ENCODE peak calls at places on chromosomes 2 and 18, in ten cellular contexts. One of them, this sample, is unnamed.

GRCh38 chr18:32238635-32239268 is 48.9 kb downstream of the MEP1B start:
- DNase-seq in HFF-Myc: no peak
- DNase-seq in left ventricle myocardium inferior: no peak
- DNase-seq in HepG2: no peak
- DNase-seq in SJSA1: no peak
- DNase-seq in upper lobe of right lung: no peak
- DNase-seq in dorsolateral prefrontal cortex: no peak
- DNase-seq in AG10803: no peak
- DNase-seq in right lobe of liver: no peak
- DNase-seq in CD4-positive, CD25-positive, alpha-beta regulatory T cell: no peak
- DNase-seq in this sample: no peak

GRCh38 chr2:2405780-2406179 is 74.7 kb upstream of the MYT1L start:
- DNase-seq in HFF-Myc: no peak
- DNase-seq in right lobe of liver: no peak
- DNase-seq in CD4-positive, CD25-positive, alpha-beta regulatory T cell: no peak
- DNase-seq in HepG2: no peak
- DNase-seq in AG10803: no peak
- DNase-seq in dorsolateral prefrontal cortex: no peak
- DNase-seq in SJSA1: no peak
- DNase-seq in upper lobe of right lung: no peak
- DNase-seq in left ventricle myocardium inferior: no peak
- DNase-seq in this sample: no peak

GRCh38 chr18:9631814-9632496 is 17.6 kb upstream of the PPP4R1 start:
- DNase-seq in dorsolateral prefrontal cortex: no peak
- DNase-seq in upper lobe of right lung: no peak
- DNase-seq in HepG2: no peak
- DNase-seq in left ventricle myocardium inferior: no peak
- DNase-seq in right lobe of liver: no peak
- DNase-seq in SJSA1: peak
- DNase-seq in HFF-Myc: peak
- DNase-seq in CD4-positive, CD25-positive, alpha-beta regulatory T cell: no peak
- DNase-seq in AG10803: peak
- DNase-seq in this sample: no peak

GRCh38 chr2:102209474-102209873 is 22.7 kb downstream of the IL1RL2 start:
- DNase-seq in HFF-Myc: no peak
- DNase-seq in AG10803: no peak
- DNase-seq in upper lobe of right lung: no peak
- DNase-seq in HepG2: peak
- DNase-seq in dorsolateral prefrontal cortex: no peak
- DNase-seq in left ventricle myocardium inferior: no peak
- DNase-seq in CD4-positive, CD25-positive, alpha-beta regulatory T cell: no peak
- DNase-seq in SJSA1: no peak
- DNase-seq in right lobe of liver: no peak
- DNase-seq in this sample: no peak

GRCh38 chr2:201984800-201985525 is 48.7 kb upstream of the FZD7 start:
- DNase-seq in left ventricle myocardium inferior: no peak
- DNase-seq in AG10803: no peak
- DNase-seq in HFF-Myc: no peak
- DNase-seq in upper lobe of right lung: no peak
- DNase-seq in SJSA1: no peak
- DNase-seq in dorsolateral prefrontal cortex: peak
- DNase-seq in right lobe of liver: no peak
- DNase-seq in CD4-positive, CD25-positive, alpha-beta regulatory T cell: peak
- DNase-seq in HepG2: no peak
- DNase-seq in this sample: no peak

GRCh38 chr18:5066380-5066977 is 130.6 kb downstream of the AKAIN1 start:
- DNase-seq in right lobe of liver: no peak
- DNase-seq in upper lobe of right lung: no peak
- DNase-seq in HFF-Myc: no peak
- DNase-seq in CD4-positive, CD25-positive, alpha-beta regulatory T cell: peak
- DNase-seq in left ventricle myocardium inferior: no peak
- DNase-seq in AG10803: no peak
- DNase-seq in dorsolateral prefrontal cortex: no peak
- DNase-seq in SJSA1: no peak
- DNase-seq in HepG2: peak
- DNase-seq in this sample: no peak

GRCh38 chr2:114022360-114023085 is 132.6 kb downstream of the ACTR3 start:
- DNase-seq in HepG2: peak
- DNase-seq in upper lobe of right lung: no peak
- DNase-seq in SJSA1: peak
- DNase-seq in right lobe of liver: no peak
- DNase-seq in HFF-Myc: no peak
- DNase-seq in dorsolateral prefrontal cortex: no peak
- DNase-seq in CD4-positive, CD25-positive, alpha-beta regulatory T cell: no peak
- DNase-seq in left ventricle myocardium inferior: no peak
- DNase-seq in AG10803: peak
- DNase-seq in this sample: no peak

GRCh38 chr2:25168256-25169072 is at the start of gene POMC:
- DNase-seq in dorsolateral prefrontal cortex: no peak
- DNase-seq in SJSA1: no peak
- DNase-seq in upper lobe of right lung: peak
- DNase-seq in HFF-Myc: no peak
- DNase-seq in CD4-positive, CD25-positive, alpha-beta regulatory T cell: peak
- DNase-seq in left ventricle myocardium inferior: no peak
- DNase-seq in right lobe of liver: no peak
- DNase-seq in AG10803: peak
- DNase-seq in HepG2: no peak
- DNase-seq in this sample: peak

GRCh38 chr18:58570360-58571064 is 58.4 kb downstream of the ALPK2 start:
- DNase-seq in dorsolateral prefrontal cortex: no peak
- DNase-seq in upper lobe of right lung: no peak
- DNase-seq in HFF-Myc: no peak
- DNase-seq in SJSA1: no peak
- DNase-seq in CD4-positive, CD25-positive, alpha-beta regulatory T cell: no peak
- DNase-seq in HepG2: no peak
- DNase-seq in left ventricle myocardium inferior: no peak
- DNase-seq in right lobe of liver: no peak
- DNase-seq in AG10803: peak
- DNase-seq in this sample: no peak

GRCh38 chr2:95030496-95030895 is 5.0 kb downstream of the MAL start:
- DNase-seq in right lobe of liver: no peak
- DNase-seq in AG10803: no peak
- DNase-seq in HFF-Myc: no peak
- DNase-seq in SJSA1: no peak
- DNase-seq in CD4-positive, CD25-positive, alpha-beta regulatory T cell: no peak
- DNase-seq in HepG2: no peak
- DNase-seq in left ventricle myocardium inferior: no peak
- DNase-seq in upper lobe of right lung: no peak
- DNase-seq in dorsolateral prefrontal cortex: no peak
- DNase-seq in this sample: no peak

GRCh38 chr2:230934291-230935131 is 9.5 kb upstream of the GPR55 start:
- DNase-seq in upper lobe of right lung: no peak
- DNase-seq in dorsolateral prefrontal cortex: peak
- DNase-seq in HepG2: no peak
- DNase-seq in AG10803: no peak
- DNase-seq in CD4-positive, CD25-positive, alpha-beta regulatory T cell: no peak
- DNase-seq in left ventricle myocardium inferior: no peak
- DNase-seq in right lobe of liver: no peak
- DNase-seq in SJSA1: no peak
- DNase-seq in HFF-Myc: no peak
- DNase-seq in this sample: no peak

GRCh38 chr2:81645750-81646301 is 1341.3 kb upstream of the LRRTM1 start:
- DNase-seq in AG10803: no peak
- DNase-seq in HepG2: no peak
- DNase-seq in right lobe of liver: no peak
- DNase-seq in left ventricle myocardium inferior: no peak
- DNase-seq in HFF-Myc: no peak
- DNase-seq in dorsolateral prefrontal cortex: no peak
- DNase-seq in upper lobe of right lung: no peak
- DNase-seq in CD4-positive, CD25-positive, alpha-beta regulatory T cell: no peak
- DNase-seq in SJSA1: no peak
- DNase-seq in this sample: no peak

GRCh38 chr2:141828761-141829160 is 302.1 kb downstream of the LRP1B start:
- DNase-seq in left ventricle myocardium inferior: no peak
- DNase-seq in dorsolateral prefrontal cortex: no peak
- DNase-seq in AG10803: no peak
- DNase-seq in right lobe of liver: no peak
- DNase-seq in upper lobe of right lung: no peak
- DNase-seq in HepG2: no peak
- DNase-seq in CD4-positive, CD25-positive, alpha-beta regulatory T cell: no peak
- DNase-seq in SJSA1: no peak
- DNase-seq in HFF-Myc: no peak
- DNase-seq in this sample: no peak

DNA sequence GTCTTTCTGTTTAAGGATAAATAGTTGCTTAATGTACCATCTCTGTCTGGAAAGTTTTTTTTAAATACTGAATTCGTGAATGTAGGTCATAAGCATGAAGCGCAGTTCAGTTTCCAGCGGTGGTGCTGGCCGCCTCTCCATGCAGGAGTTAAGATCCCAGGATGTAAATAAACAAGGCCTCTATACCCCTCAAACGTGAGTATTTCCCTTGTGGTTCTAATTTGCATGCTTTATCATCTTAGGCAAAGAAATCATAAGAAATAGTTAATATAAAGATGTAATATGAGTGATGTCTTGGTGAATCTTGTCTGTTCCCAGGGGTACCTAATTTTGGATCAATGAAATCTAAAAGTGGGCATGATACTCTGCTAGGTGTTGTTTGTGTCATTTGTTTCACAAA is 1.5 kb downstream of the NDC80 start:
- DNase-seq in HFF-Myc: no peak
- DNase-seq in AG10803: no peak
- DNase-seq in right lobe of liver: no peak
- DNase-seq in upper lobe of right lung: no peak
- DNase-seq in HepG2: no peak
- DNase-seq in dorsolateral prefrontal cortex: no peak
- DNase-seq in CD4-positive, CD25-positive, alpha-beta regulatory T cell: no peak
- DNase-seq in SJSA1: no peak
- DNase-seq in left ventricle myocardium inferior: no peak
- DNase-seq in this sample: no peak
- H3K4me3 ChIP-seq in HFF-Myc: peak
- H3K4me3 ChIP-seq in AG10803: peak
- H3K4me3 ChIP-seq in right lobe of liver: no peak
- H3K4me3 ChIP-seq in upper lobe of right lung: no peak
- H3K4me3 ChIP-seq in HepG2: peak
- H3K4me3 ChIP-seq in dorsolateral prefrontal cortex: no peak
- H3K4me3 ChIP-seq in CD4-positive, CD25-positive, alpha-beta regulatory T cell: peak
- H3K4me3 ChIP-seq in SJSA1: peak
- H3K4me3 ChIP-seq in left ventricle myocardium inferior: no peak
- H3K4me3 ChIP-seq in this sample: no peak

DNA sequence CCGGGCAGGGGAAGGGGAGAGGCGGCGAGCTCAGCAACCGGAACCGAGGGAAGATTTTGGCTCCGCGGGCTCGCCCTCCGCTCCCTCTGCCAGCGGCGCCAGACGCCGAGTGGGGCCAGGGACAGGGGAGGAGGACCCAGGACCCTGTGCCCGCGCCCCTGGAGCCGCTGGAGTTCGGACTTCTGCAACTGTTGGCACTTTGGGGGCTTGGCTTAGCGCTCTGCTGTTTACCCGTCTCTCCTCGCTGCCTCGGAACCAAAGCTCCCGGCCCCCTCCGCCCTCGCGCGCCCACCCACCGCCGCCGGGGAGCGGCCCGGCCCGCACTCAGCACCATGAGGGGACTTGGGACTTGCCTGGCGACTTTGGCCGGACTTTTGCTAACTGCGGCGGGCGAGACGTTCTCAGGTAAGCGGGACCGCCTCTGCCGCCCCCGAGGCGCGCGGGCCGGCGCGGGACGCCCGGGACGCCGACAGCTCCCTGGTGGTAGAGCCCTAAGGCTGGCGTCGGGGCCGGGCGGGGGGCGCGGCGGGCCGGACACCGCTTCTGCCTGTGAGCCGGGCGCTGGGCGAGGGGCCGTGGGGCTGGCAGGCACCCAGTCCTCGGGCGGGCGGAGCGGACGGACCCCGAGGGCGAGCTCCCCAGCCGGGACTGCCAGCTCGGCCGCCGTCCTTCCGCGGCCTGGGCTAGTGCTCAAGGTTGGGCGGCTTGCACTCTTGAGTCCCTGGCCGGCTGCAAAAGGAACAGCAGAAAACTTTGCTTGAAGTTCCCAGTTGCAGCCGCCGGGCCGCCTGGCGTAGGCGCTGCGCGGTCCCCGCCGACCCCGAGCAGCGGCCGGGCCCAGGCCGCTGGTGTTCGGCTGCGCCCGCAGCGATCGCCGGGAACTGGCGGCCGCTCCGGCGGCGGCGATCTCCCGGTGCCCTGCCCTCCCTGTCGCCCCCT is 640 bp downstream of the PTPRM start:
- DNase-seq in HepG2: no peak
- DNase-seq in HFF-Myc: no peak
- DNase-seq in CD4-positive, CD25-positive, alpha-beta regulatory T cell: peak
- DNase-seq in SJSA1: peak
- DNase-seq in upper lobe of right lung: peak
- DNase-seq in AG10803: peak
- DNase-seq in right lobe of liver: peak
- DNase-seq in left ventricle myocardium inferior: peak
- DNase-seq in dorsolateral prefrontal cortex: no peak
- DNase-seq in this sample: peak
- H3K4me3 ChIP-seq in HepG2: peak
- H3K4me3 ChIP-seq in HFF-Myc: peak
- H3K4me3 ChIP-seq in CD4-positive, CD25-positive, alpha-beta regulatory T cell: no peak
- H3K4me3 ChIP-seq in SJSA1: peak
- H3K4me3 ChIP-seq in upper lobe of right lung: peak
- H3K4me3 ChIP-seq in AG10803: peak
- H3K4me3 ChIP-seq in right lobe of liver: peak
- H3K4me3 ChIP-seq in left ventricle myocardium inferior: peak
- H3K4me3 ChIP-seq in dorsolateral prefrontal cortex: peak
- H3K4me3 ChIP-seq in this sample: peak

DNA sequence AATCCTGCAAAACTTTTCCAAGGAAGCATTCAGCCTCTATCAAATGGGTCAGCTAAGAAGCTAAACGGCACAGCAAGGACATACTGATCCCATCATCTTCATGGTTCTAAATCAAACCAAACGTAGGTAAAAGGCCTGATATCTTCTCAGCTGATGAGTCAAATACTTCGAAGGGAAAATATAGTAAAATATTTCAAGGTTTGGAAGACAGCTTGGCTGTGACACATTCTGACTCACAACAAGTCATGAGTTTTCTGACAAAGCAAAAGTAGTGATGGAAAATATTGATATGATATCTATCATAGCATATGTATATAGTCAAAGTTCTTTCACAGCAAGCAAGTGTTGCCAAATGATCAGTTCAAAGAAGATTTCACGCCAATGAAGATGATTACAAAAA is 31.5 kb downstream of the DOCK10 start:
- DNase-seq in AG10803: peak
- DNase-seq in HFF-Myc: no peak
- DNase-seq in dorsolateral prefrontal cortex: no peak
- DNase-seq in SJSA1: peak
- DNase-seq in HepG2: no peak
- DNase-seq in left ventricle myocardium inferior: no peak
- DNase-seq in CD4-positive, CD25-positive, alpha-beta regulatory T cell: no peak
- DNase-seq in right lobe of liver: no peak
- DNase-seq in upper lobe of right lung: no peak
- DNase-seq in this sample: no peak
- H3K4me3 ChIP-seq in AG10803: no peak
- H3K4me3 ChIP-seq in HFF-Myc: no peak
- H3K4me3 ChIP-seq in dorsolateral prefrontal cortex: no peak
- H3K4me3 ChIP-seq in SJSA1: no peak
- H3K4me3 ChIP-seq in HepG2: no peak
- H3K4me3 ChIP-seq in left ventricle myocardium inferior: no peak
- H3K4me3 ChIP-seq in CD4-positive, CD25-positive, alpha-beta regulatory T cell: no peak
- H3K4me3 ChIP-seq in right lobe of liver: no peak
- H3K4me3 ChIP-seq in upper lobe of right lung: no peak
- H3K4me3 ChIP-seq in this sample: no peak

DNA sequence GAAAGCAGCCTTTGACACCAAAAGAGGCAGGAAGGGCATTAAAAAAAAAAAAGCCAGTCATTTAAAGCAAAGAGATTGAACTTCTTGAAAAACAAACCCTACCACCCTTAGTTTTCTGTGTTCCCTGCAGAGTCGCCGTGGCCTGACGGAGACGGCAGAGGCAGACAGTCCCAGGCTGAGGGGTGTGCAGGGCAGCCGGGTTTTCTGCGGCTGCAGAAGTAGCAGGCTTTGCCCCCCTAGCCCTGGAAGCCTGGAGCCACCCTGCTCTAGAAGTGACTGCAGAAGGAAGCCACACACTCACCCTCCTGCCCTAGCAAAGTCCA is 2.8 kb downstream of the INPP5D start:
- DNase-seq in upper lobe of right lung: peak
- DNase-seq in dorsolateral prefrontal cortex: no peak
- DNase-seq in CD4-positive, CD25-positive, alpha-beta regulatory T cell: peak
- DNase-seq in right lobe of liver: no peak
- DNase-seq in HFF-Myc: no peak
- DNase-seq in left ventricle myocardium inferior: no peak
- DNase-seq in AG10803: no peak
- DNase-seq in SJSA1: no peak
- DNase-seq in HepG2: no peak
- DNase-seq in this sample: no peak
- H3K4me3 ChIP-seq in upper lobe of right lung: peak
- H3K4me3 ChIP-seq in dorsolateral prefrontal cortex: peak
- H3K4me3 ChIP-seq in CD4-positive, CD25-positive, alpha-beta regulatory T cell: peak
- H3K4me3 ChIP-seq in right lobe of liver: no peak
- H3K4me3 ChIP-seq in HFF-Myc: no peak
- H3K4me3 ChIP-seq in left ventricle myocardium inferior: peak
- H3K4me3 ChIP-seq in AG10803: no peak
- H3K4me3 ChIP-seq in SJSA1: no peak
- H3K4me3 ChIP-seq in HepG2: peak
- H3K4me3 ChIP-seq in this sample: no peak

This sample was measured in adrenal gland.